ENCODE peak calls at places on chromosomes 11 and 22, in four cellular contexts. F is trophoblast cell, C is IMR-90, M is H9. J is an unnamed sample.

GRCh38 chr22:49538006-49538405 is 289.7 kb downstream of the BRD1 start:
- DNase-seq in F (no peak), M (peak), C (no peak), J (no peak)

GRCh38 chr11:129012880-129013279 is 70.2 kb upstream of the TP53AIP1 start:
- DNase-seq in M (no peak), F (no peak), C (no peak), J (peak)

GRCh38 chr11:48088682-48089050 is 108.3 kb downstream of the PTPRJ start:
- DNase-seq in M (no peak), F (no peak), C (no peak), J (no peak)

GRCh38 chr11:68298659-68299516 is 13.5 kb upstream of the LRP5 start:
- DNase-seq in M (no peak), F (no peak), C (no peak), J (no peak)

GRCh38 chr11:285021-285893 is 3.7 kb upstream of the PGGHG start:
- DNase-seq in F (no peak), M (peak), C (no peak), J (no peak)

GRCh38 chr11:30143098-30143705 is 87.6 kb upstream of the FSHB start:
- DNase-seq in F (peak), M (peak), C (peak), J (peak)

GRCh38 chr11:75308116-75308515 is 43.3 kb downstream of the ARRB1 start:
- DNase-seq in F (no peak), M (no peak), C (no peak), J (no peak)

GRCh38 chr11:73242291-73243092 is 24.4 kb downstream of the P2RY2 start:
- DNase-seq in F (peak), C (peak), M (peak), J (peak)

GRCh38 chr11:62646825-62647608 is 604 bp upstream of the GANAB start:
- DNase-seq in M (peak), C (no peak), F (no peak), J (no peak)

GRCh38 chr11:45652781-45653180 is 12.6 kb downstream of the CHST1 start:
- DNase-seq in F (no peak), M (peak), C (peak), J (no peak)

GRCh38 chr11:77351281-77351905 is 49.9 kb upstream of the GDPD4 start:
- DNase-seq in M (no peak), F (no peak), C (peak), J (no peak)

GRCh38 chr22:43572710-43573109 is 160.9 kb downstream of the MPPED1 start:
- DNase-seq in F (no peak), M (no peak), C (no peak), J (no peak)

GRCh38 chr11:93143800-93144199 is 54.0 kb downstream of the SLC36A4 start:
- DNase-seq in C (peak), M (no peak), F (no peak), J (no peak)

GRCh38 chr11:26820739-26821138 is 98.9 kb upstream of the SLC5A12 start:
- DNase-seq in F (peak), C (peak), M (no peak), J (no peak)

GRCh38 chr11:18775492-18776292 is 15.9 kb downstream of the PTPN5 start:
- DNase-seq in F (peak), C (peak), M (peak), J (peak)

GRCh38 chr11:30730011-30730410 is 143.9 kb upstream of the MPPED2 start:
- DNase-seq in C (no peak), M (no peak), F (no peak), J (no peak)

GRCh38 chr11:105227363-105227762 is 87.8 kb upstream of the CARD18 start:
- DNase-seq in M (no peak), F (no peak), C (no peak), J (no peak)

GRCh38 chr11:19558189-19558986 is 154.2 kb upstream of the NAV2 start:
- DNase-seq in F (no peak), M (no peak), C (no peak), J (no peak)

GRCh38 chr11:46718155-46719019 is 626 bp upstream of the F2 start:
- DNase-seq in C (no peak), F (peak), M (no peak), J (peak)

GRCh38 chr22:50269573-50270301 is 443 bp downstream of the MAPK11 start:
- DNase-seq in C (peak), M (no peak), F (no peak), J (no peak)

GRCh38 chr11:61505640-61506155 is 2.9 kb upstream of the LRRC10B start:
- DNase-seq in C (no peak), M (no peak), F (no peak), J (no peak)

GRCh38 chr11:105137286-105137685 is 2.3 kb downstream of the CARD18 start:
- DNase-seq in C (peak), M (no peak), F (peak), J (no peak)

GRCh38 chr22:33971561-33971961 is 51.3 kb upstream of the LARGE1 start:
- DNase-seq in F (no peak), C (no peak), M (no peak), J (peak)

GRCh38 chr11:113773092-113773415 is 438 bp downstream of the ZW10 start:
- DNase-seq in C (peak), M (no peak), F (peak), J (peak)

GRCh38 chr22:45280583-45280972 is 4.2 kb upstream of the UPK3A start:
- DNase-seq in M (no peak), F (no peak), C (no peak), J (no peak)

GRCh38 chr11:1825785-1826451 is 8.9 kb upstream of the SYT8 start:
- DNase-seq in C (no peak), M (no peak), F (no peak), J (no peak)

GRCh38 chr11:15944460-15944859 is 411.9 kb downstream of the SOX6 start:
- DNase-seq in C (peak), F (no peak), M (peak), J (no peak)

GRCh38 chr22:50490531-50491308 is 4.1 kb downstream of the MIOX start:
- DNase-seq in F (no peak), C (no peak), M (no peak), J (no peak)

GRCh38 chr11:33830903-33831648 is 56.8 kb upstream of the FBXO3 start:
- DNase-seq in F (no peak), C (no peak), M (no peak), J (no peak)

GRCh38 chr11:1782831-1783724 is 19.4 kb upstream of the CTSD start:
- DNase-seq in F (peak), M (no peak), C (peak), J (no peak)

GRCh38 chr11:74932169-74932568 is 16.7 kb downstream of the XRRA1 start:
- DNase-seq in F (no peak), M (no peak), C (peak), J (no peak)

GRCh38 chr11:114382509-114382908 is 17.8 kb downstream of the C11orf71 start:
- DNase-seq in F (no peak), M (no peak), C (no peak), J (no peak)

GRCh38 chr11:131601586-131601985 is 231.2 kb downstream of the NTM start:
- DNase-seq in M (no peak), C (no peak), F (no peak), J (no peak)

GRCh38 chr11:41879186-41879738 is 419.8 kb upstream of the LRRC4C start:
- DNase-seq in M (no peak), C (no peak), F (peak), J (peak)

DNA sequence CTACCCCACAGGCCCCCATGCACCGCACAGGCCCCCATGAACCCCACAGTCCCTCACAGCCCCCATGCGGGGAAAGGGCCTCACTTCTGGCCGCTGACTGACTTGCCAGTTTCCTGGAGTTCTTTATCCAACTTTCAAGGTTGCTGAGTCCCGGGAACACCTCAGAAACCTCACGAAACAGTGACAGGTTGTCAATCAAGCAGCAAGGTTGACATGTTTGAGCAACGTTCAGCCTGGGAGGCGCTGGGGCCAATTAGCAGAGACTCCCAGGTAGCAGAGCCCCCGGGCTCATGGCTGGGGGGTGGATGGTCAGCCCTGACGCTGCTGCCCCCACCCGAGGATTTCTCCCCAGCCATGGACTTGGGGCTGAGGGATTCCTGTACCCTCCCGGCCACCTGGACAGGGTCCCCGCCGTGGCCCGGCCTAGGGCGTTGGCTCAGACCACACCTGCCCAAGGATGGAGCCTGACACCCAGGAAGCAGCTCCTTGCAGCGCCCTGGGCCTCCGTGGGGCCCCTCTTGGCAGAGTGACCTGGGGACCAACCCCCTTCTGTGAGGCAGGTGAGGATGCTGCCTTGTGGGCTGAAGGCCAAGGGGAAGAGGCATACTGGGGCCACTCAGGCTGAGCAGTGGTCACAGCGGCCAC is 33.8 kb upstream of the CCDC188 start:
- DNase-seq in C (no peak), M (no peak), F (no peak), J (no peak)
- H4K8ac ChIP-seq in C (no peak), M (no peak), F (no peak), J (no peak)

GRCh38 chr11:65260756-65261590 is 789 bp upstream of the POLA2 start:
- DNase-seq in M (no peak), F (no peak), C (no peak), J (peak)

GRCh38 chr11:65260302-65260701 is 1.5 kb upstream of the POLA2 start:
- DNase-seq in F (no peak), M (no peak), C (no peak), J (no peak)

GRCh38 chr11:65262775-65263174 is 1.0 kb downstream of the POLA2 start:
- DNase-seq in F (no peak), M (no peak), C (no peak), J (no peak)

GRCh38 chr11:65262381-65262680 is 569 bp downstream of the POLA2 start:
- DNase-seq in F (no peak), C (no peak), M (no peak), J (no peak)

GRCh38 chr11:65261591-65262380 is at the start of gene POLA2:
- DNase-seq in F (peak), M (peak), C (peak), J (peak)
- H4K8ac ChIP-seq in F (peak), M (no peak), C (peak), J (peak)

GRCh38 chr11:119847836-119848235 is 118.8 kb upstream of the NECTIN1 start:
- DNase-seq in C (no peak), F (no peak), M (no peak), J (no peak)
- H4K8ac ChIP-seq in C (no peak), F (no peak), M (no peak), J (no peak)

GRCh38 chr11:31995525-31996123 is 95.2 kb upstream of the RCN1 start:
- DNase-seq in M (no peak), C (peak), F (no peak), J (no peak)
- H4K8ac ChIP-seq in M (no peak), C (no peak), F (no peak), J (no peak)

DNA sequence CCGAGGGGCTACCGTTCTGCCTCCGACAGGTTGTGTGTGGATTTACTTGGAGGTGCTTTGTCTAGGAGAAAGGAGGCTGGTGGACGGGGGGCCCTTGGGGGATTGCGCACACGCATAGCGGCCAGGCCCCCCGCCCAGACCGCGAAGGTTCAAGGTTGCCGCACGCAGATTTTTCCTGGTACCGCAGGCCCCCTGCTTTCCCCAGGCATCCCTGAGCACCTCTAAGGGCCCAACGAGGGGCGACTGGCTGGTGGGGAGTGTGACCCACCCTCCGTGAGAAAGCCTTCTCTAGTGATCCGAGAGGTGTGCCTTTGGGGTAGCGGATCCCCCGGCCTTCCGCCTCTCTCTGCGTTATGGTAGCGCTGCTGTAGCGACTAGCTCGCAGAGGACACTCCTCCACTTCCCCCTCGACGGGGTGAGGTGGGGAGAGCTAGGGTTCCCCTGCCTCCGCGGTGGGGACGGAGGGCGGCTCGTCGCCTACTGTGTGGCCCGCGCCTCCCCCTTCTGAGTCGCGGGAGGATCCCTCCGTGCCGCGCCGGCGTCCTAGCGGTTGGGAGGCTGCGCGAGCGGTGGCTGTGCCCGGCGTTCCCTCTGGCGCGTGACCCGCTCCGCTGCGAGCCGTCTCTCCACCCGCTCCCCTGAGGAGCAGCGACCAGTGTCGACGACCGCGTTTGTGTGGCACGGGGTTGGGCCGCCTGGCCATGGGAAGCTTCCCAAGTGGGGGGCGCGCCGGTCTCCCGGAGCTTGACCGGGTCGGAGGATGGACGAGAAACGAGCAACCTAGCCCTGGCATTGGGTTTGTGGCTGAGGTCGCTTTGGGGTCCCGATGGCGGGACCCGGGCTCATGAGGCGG is 3900.0 kb upstream of the OR11H1 start:
- DNase-seq in M (no peak), C (no peak), F (no peak), J (no peak)
- H4K8ac ChIP-seq in M (no peak), C (no peak), F (no peak), J (no peak)

GRCh38 chr22:38655532-38656255 is 498 bp downstream of the FAM227A start:
- DNase-seq in F (peak), C (peak), M (no peak), J (no peak)

GRCh38 chr22:38652858-38653257 is 3.3 kb downstream of the FAM227A start:
- DNase-seq in C (no peak), M (no peak), F (peak), J (no peak)

GRCh38 chr22:38653741-38654140 is 2.5 kb downstream of the FAM227A start:
- DNase-seq in C (no peak), F (no peak), M (no peak), J (no peak)

GRCh38 chr22:38645430-38645829 is 10.8 kb downstream of the FAM227A start:
- DNase-seq in C (no peak), F (no peak), M (no peak), J (no peak)

GRCh38 chr22:38649841-38650522 is 6.2 kb downstream of the FAM227A start:
- DNase-seq in C (no peak), F (peak), M (no peak), J (no peak)
- H4K8ac ChIP-seq in C (no peak), F (no peak), M (no peak), J (no peak)

J was measured in mesendoderm.